ENCODE peak calls at places on chromosomes 13 and 19, in five cellular contexts. W is stimulated activated CD4-positive, alpha-beta T cell treated with anti-CD3 and anti-CD28 coated beads, Interleukin-2, amount 100 ng/mL, for 48 hours; M is activated T-helper 2 cell treated with anti-CD3 and anti-CD28 coated beads, Interferon-gamma antibody, Interleukin-2, Interleukin-4, amounts not matched to agents 10 μg/mL and 5 μg/mL and 100 μg/mL, durations not matched to agents 14 hours and 24 hours and 36 hours; F is iPS DF 19.7; P is nephron progenitor cell. Q is an unnamed sample.

GRCh38 chr13:23378009-23378632 is 55.4 kb downstream of the SACS start:
- DNase-seq in M (peak; percentile 20), F (no peak), P (no peak), W (peak; percentile 49), Q (peak; percentile 22)

GRCh38 chr13:87280139-87280538 is 391.0 kb upstream of the SLITRK5 start:
- DNase-seq in P (no peak), F (no peak), M (no peak), W (no peak), Q (no peak)

GRCh38 chr19:8307400-8307964 is 676 bp downstream of the CD320 start:
- DNase-seq in F (no peak), P (no peak), M (no peak), W (no peak), Q (no peak)

GRCh38 chr13:97256343-97256783 is 34.2 kb downstream of the MBNL2 start:
- DNase-seq in P (no peak), W (no peak), M (no peak), F (no peak), Q (no peak)

GRCh38 chr19:2138061-2138728 is 13.2 kb downstream of the AP3D1 start:
- DNase-seq in P (no peak), M (no peak), F (no peak), W (no peak), Q (no peak)

GRCh38 chr19:34120846-34121639 is 51.3 kb upstream of the LSM14A start:
- DNase-seq in M (peak; percentile 23), P (no peak), F (no peak), W (peak; percentile 52), Q (no peak)

GRCh38 chr13:112699318-112699918 is 9.6 kb downstream of the ATP11A start:
- DNase-seq in M (no peak), F (no peak), W (no peak), P (no peak), Q (no peak)

GRCh38 chr13:50353651-50354415 is 338.6 kb downstream of the KCNRG start:
- DNase-seq in P (no peak), W (no peak), F (no peak), M (no peak), Q (no peak)

GRCh38 chr19:48539503-48540096 is 12.4 kb upstream of the SULT2B1 start:
- DNase-seq in P (no peak), F (no peak), W (no peak), M (no peak), Q (peak; percentile 80)